ENCODE peak calls at places on chromosomes 2 and 18, in eight cellular contexts. V is HCT116, C is Peyer's patch, D is sigmoid colon, G is NB4, E is upper lobe of left lung, P is breast epithelium, M is esophagus squamous epithelium. F is an unnamed sample.

GRCh38 chr2:120904825-120905224 is 169.2 kb downstream of the GLI2 start:
- DNase-seq in G (no peak), V (no peak), E (no peak), M (no peak), P (no peak), D (no peak), C (no peak), F (no peak)

GRCh38 chr18:27838230-27838629 is 338.7 kb downstream of the CDH2 start:
- DNase-seq in V (no peak), C (no peak), P (no peak), E (no peak), G (no peak), D (no peak), M (no peak), F (no peak)

GRCh38 chr18:24704921-24705620 is 244.6 kb downstream of the HRH4 start:
- DNase-seq in E (no peak), D (no peak), P (no peak), G (no peak), M (no peak), V (no peak), C (no peak), F (peak)

GRCh38 chr2:155309483-155309882 is 611.0 kb downstream of the KCNJ3 start:
- DNase-seq in E (no peak), C (no peak), P (no peak), D (no peak), V (no peak), G (no peak), M (no peak), F (no peak)

GRCh38 chr2:64434039-64434657 is 19.8 kb upstream of the LGALSL start:
- DNase-seq in G (no peak), E (no peak), D (no peak), P (no peak), C (no peak), M (no peak), V (no peak), F (no peak)

GRCh38 chr18:66582151-66582550 is 21.7 kb downstream of the CDH19 start:
- DNase-seq in V (no peak), P (no peak), G (no peak), D (no peak), E (no peak), M (no peak), C (no peak), F (no peak)

GRCh38 chr2:72080286-72081145 is 67.1 kb downstream of the CYP26B1 start:
- DNase-seq in C (no peak), E (no peak), M (no peak), P (no peak), D (no peak), V (no peak), G (no peak), F (no peak)

GRCh38 chr2:3601561-3602271 is 6.8 kb downstream of the COLEC11 start:
- DNase-seq in P (no peak), C (no peak), E (no peak), G (no peak), V (no peak), M (no peak), D (no peak), F (no peak)

DNA sequence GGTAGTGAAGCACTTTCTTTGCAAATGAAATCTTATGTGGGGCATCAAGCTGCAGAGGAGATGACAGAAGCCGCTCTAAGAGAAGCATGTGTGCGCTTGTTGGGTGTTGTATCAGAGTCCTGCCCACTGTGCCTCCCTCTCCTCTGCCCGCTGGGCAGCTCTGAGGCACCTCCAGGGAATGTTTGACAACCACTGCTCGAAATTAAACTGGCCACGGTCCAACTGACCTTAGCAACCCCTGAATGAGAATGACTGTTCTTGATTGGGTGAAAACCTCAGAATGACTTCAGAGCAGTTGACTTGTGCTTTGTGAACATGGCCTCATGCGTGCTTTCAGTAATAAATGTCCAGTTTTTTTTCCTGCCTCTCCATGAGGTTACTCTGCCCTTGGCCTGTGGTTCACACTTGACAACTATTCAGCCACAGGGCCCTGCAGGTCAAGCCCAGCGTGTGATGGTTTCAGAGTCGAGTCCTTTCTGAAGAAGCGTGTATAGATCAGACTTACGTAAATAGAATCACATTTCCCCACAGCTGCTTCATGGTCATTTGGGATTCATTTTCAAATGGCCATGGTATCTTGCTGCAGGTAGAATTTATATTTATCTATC is 95.0 kb downstream of the SLC4A3 start:
- DNase-seq in P (no peak), C (no peak), G (no peak), D (no peak), E (no peak), V (peak), M (no peak), F (no peak)
- TF ChIP-seq POLR2A in P (no peak), C (no peak), G (no peak), D (no peak), E (no peak), V (no peak), M (no peak), F (no peak)

DNA sequence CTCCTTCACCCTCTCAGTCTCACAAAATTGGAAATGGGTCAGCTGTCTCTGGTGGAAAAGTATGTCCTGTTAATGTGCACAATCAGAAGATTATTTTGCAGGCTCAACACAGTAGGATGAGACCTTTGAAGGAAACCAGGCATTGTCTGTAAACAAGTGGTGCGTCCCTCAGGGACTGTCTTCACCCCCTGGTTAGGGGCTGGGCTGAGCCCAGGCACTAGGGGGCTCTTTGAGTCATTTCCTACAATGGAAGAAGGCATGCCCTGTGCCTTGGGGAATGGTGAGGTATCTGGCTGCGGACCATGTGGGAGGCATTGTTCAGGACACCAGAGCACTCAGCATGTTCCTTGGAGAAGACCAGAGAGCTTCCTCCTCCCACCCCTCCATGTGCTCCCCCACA is 26.8 kb downstream of the PKDCC start:
- DNase-seq in G (no peak), C (no peak), P (no peak), M (no peak), D (peak), V (no peak), E (no peak), F (no peak)
- TF ChIP-seq CTCF in G (peak), C (no peak), P (no peak), M (no peak), D (no peak), V (peak), E (no peak), F (no peak)

DNA sequence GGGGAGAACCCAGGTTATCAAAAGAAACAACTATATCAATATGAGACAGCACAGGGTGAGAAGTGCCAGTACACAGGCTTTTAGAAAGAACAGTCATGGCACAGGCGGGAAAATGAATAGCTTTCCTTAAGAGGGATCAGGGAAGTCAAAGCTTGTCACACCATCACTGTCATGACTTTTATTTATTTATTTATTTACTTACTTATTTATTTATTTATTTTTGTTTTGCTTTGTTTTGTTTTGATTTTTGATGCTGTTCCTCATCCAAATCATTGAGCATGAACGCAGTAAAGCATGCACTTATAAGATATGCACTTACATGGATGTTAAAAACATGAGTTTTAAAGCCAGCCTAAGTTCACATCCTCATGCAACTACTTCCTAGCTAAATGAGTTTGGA is 19.3 kb upstream of the CRIM1 start:
- DNase-seq in G (no peak), C (no peak), D (no peak), P (no peak), E (no peak), M (no peak), V (no peak), F (no peak)
- TF ChIP-seq POLR2A in G (no peak), C (no peak), D (no peak), P (no peak), E (no peak), M (no peak), V (no peak), F (no peak)

DNA sequence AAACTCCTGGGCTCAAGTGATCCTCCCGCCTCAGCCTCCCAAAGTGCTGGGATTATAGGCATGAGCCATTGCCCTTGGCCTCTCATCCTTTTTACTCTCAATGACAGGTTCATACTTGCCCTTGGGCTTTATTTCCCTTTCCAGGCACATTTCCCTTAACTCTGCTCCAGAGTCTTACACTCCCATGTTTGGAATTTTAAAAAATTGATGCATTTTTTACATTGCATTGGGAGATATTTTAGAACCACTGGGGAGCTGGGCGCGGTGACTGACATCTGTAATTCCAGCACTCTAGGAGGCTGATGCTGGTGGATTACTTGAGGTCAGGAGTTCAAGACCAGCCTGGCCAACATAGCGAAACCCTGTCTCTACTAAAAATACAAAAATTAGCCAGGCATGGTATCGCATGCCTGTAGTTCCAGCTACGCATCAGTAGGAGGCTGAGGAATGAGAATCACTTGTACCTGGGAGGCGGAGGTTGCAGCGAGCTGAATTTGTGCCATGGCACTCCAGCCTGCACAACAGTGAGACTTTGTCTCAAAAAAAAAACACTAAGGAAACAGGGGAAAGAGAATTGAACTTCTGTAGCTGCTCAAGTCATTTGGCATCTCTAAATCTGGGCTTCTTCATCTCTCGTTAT is 18.2 kb downstream of the TGIF1 start:
- DNase-seq in P (no peak), V (no peak), G (no peak), M (no peak), D (no peak), C (no peak), E (no peak), F (no peak)
- TF ChIP-seq CTCF in P (no peak), V (no peak), G (no peak), M (no peak), D (no peak), C (no peak), E (no peak), F (no peak)

GRCh38 chr2:10812362-10813084 is at the start of gene PDIA6:
- DNase-seq in P (peak), G (peak), M (peak), E (peak), D (peak), V (peak), C (peak), F (peak)
- TF ChIP-seq POLR2A in P (no peak), G (peak), M (peak), E (no peak), D (no peak), V (peak), C (peak), F (peak)

DNA sequence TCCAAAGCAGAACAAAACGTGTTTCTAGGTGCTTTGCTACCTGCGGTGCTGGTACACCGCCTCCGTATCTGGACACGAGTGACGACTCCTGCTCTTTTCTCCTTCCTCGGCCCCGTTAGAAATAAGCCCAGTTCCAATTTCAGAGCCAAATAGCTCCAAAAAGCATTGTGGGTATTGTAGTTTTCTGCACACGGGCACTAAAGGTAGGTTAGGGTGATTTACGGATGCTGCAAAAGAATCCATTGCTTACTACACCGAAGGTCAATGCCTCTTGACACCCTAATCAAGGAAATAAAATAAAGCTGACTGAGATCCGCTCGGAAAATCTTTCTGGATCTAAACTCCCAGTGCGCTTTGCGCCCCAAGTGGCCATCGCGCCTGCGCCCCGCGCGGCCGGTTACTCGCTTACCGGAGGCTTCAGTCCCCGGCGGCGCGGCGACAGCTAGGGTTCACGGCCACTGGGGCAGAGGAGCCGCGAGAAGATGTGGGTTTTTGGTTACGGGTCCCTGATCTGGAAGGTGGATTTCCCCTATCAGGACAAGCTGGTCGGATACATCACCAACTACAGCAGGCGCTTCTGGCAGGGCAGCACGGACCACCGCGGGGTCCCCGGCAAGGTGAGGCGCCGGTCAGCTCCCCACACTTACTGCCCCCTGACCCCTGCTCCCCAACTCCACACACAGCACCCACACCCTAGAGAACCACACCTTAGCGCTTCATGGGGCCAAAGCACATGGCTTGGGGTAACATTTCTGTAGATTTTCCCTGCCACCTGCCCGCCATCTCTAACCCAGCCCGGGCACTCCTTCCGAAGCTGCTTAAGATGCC is at the start of gene CHAC2:
- DNase-seq in P (peak), D (peak), V (peak), E (peak), C (peak), M (peak), G (peak), F (peak)
- TF ChIP-seq CTCF in P (peak), D (peak), V (peak), E (peak), C (peak), M (peak), G (no peak), F (no peak)

GRCh38 chr2:55111570-55112228 is 61.4 kb upstream of the RTN4 start:
- DNase-seq in G (peak), D (peak), C (no peak), E (peak), P (no peak), M (no peak), V (peak), F (peak)
- TF ChIP-seq POLR2A in G (no peak), D (no peak), C (no peak), E (no peak), P (no peak), M (no peak), V (no peak), F (peak)

GRCh38 chr18:12478269-12479057 is 70.7 kb downstream of the PRELID3A start:
- DNase-seq in M (no peak), E (no peak), G (peak), D (no peak), V (no peak), P (no peak), C (no peak), F (no peak)
- TF ChIP-seq CTCF in M (no peak), E (no peak), G (no peak), D (no peak), V (no peak), P (no peak), C (no peak), F (peak)

GRCh38 chr2:163641986-163642385 is 93.8 kb downstream of the FIGN start:
- DNase-seq in E (no peak), D (no peak), C (no peak), V (no peak), P (no peak), G (no peak), M (no peak), F (peak)
- TF ChIP-seq POLR2A in E (no peak), D (no peak), C (no peak), V (no peak), P (no peak), G (no peak), M (no peak), F (no peak)

GRCh38 chr2:171057575-171057974 is 103.1 kb downstream of the TLK1 start:
- DNase-seq in V (no peak), G (no peak), P (no peak), C (no peak), M (no peak), E (no peak), D (no peak), F (no peak)
- TF ChIP-seq CTCF in V (no peak), G (no peak), P (no peak), C (no peak), M (no peak), E (no peak), D (no peak), F (no peak)

F was measured in IMR-90.